ENCODE peak calls at places on chromosomes 16 and 17, in six cellular contexts. X is T47D, W is fibroblast of pulmonary artery, A is EL, Z is RWPE1, Y is caudate nucleus. J is an unnamed sample.

GRCh38 chr17:31595666-31596381 is 204.3 kb downstream of the RAB11FIP4 start:
- DNase-seq in X (no peak), W (no peak), A (no peak), Z (peak), Y (no peak), J (no peak)

GRCh38 chr16:67277294-67277998 is 1.9 kb upstream of the PLEKHG4 start:
- DNase-seq in X (no peak), W (peak), A (peak), Z (peak), Y (no peak), J (peak)

GRCh38 chr16:55277536-55277935 is 46.5 kb upstream of the IRX6 start:
- DNase-seq in X (no peak), W (no peak), A (no peak), Z (no peak), Y (no peak), J (no peak)

GRCh38 chr17:10088444-10088843 is 110.0 kb downstream of the GAS7 start:
- DNase-seq in X (no peak), W (no peak), A (no peak), Z (no peak), Y (no peak), J (no peak)

GRCh38 chr17:8122923-8123694 is 797 bp downstream of the HES7 start:
- DNase-seq in X (no peak), W (no peak), A (peak), Z (no peak), Y (no peak), J (peak)

GRCh38 chr16:3189869-3190268 is 1.9 kb downstream of the OR1F1 start:
- DNase-seq in X (no peak), W (no peak), A (no peak), Z (no peak), Y (no peak), J (no peak)

GRCh38 chr17:82890339-82890730 is 50.5 kb upstream of the ZNF750 start:
- DNase-seq in X (no peak), W (no peak), A (no peak), Z (no peak), Y (no peak), J (no peak)

GRCh38 chr17:56737741-56738161 is 96.0 kb downstream of the C17orf67 start:
- DNase-seq in X (no peak), W (peak), A (peak), Z (no peak), Y (no peak), J (peak)

GRCh38 chr17:43694081-43694870 is 32.6 kb upstream of the MEOX1 start:
- DNase-seq in X (peak), W (peak), A (peak), Z (peak), Y (peak), J (peak)

GRCh38 chr16:70151391-70151790 is 22.2 kb upstream of the CLEC18C start:
- DNase-seq in X (peak), W (no peak), A (no peak), Z (no peak), Y (no peak), J (no peak)

GRCh38 chr17:62630365-62631085 is 3.1 kb downstream of the MRC2 start:
- DNase-seq in X (no peak), W (no peak), A (peak), Z (no peak), Y (no peak), J (no peak)

GRCh38 chr16:50668368-50669008 is 12.6 kb downstream of the SNX20 start:
- DNase-seq in X (no peak), W (no peak), A (no peak), Z (no peak), Y (no peak), J (no peak)

GRCh38 chr16:57216968-57217367 is 28.1 kb upstream of the ARL2BP start:
- DNase-seq in X (no peak), W (no peak), A (no peak), Z (no peak), Y (no peak), J (no peak)

GRCh38 chr17:64728041-64728695 is 66.1 kb upstream of the SMURF2 start:
- DNase-seq in X (no peak), W (peak), A (no peak), Z (no peak), Y (no peak), J (no peak)

GRCh38 chr17:79946352-79947231 is 89.1 kb downstream of the TBC1D16 start:
- DNase-seq in X (no peak), W (no peak), A (no peak), Z (no peak), Y (no peak), J (no peak)

GRCh38 chr16:51034481-51035109 is 116.5 kb downstream of the SALL1 start:
- DNase-seq in X (no peak), W (no peak), A (no peak), Z (no peak), Y (peak), J (no peak)

GRCh38 chr17:40224707-40225092 is 5.6 kb downstream of the WIPF2 start:
- DNase-seq in X (no peak), W (peak), A (no peak), Z (no peak), Y (peak), J (peak)

GRCh38 chr16:8931864-8932263 is 31.8 kb downstream of the USP7 start:
- DNase-seq in X (no peak), W (peak), A (peak), Z (peak), Y (no peak), J (peak)

GRCh38 chr16:11564046-11564926 is 22.4 kb downstream of the LITAF start:
- DNase-seq in X (no peak), W (no peak), A (no peak), Z (no peak), Y (no peak), J (no peak)

GRCh38 chr16:49575352-49576172 is 202.0 kb downstream of the C16orf78 start:
- DNase-seq in X (no peak), W (no peak), A (no peak), Z (no peak), Y (no peak), J (no peak)

GRCh38 chr16:47644166-47644565 is 183.0 kb downstream of the PHKB start:
- DNase-seq in X (no peak), W (peak), A (peak), Z (peak), Y (no peak), J (peak)

GRCh38 chr17:19000531-19001011 is 4.0 kb downstream of the FAM83G start:
- DNase-seq in X (no peak), W (peak), A (peak), Z (peak), Y (no peak), J (peak)

GRCh38 chr17:76869878-76870714 is 1.9 kb downstream of the MGAT5B start:
- DNase-seq in X (no peak), W (peak), A (no peak), Z (no peak), Y (no peak), J (no peak)

GRCh38 chr16:4272114-4272954 is 489 bp downstream of the TFAP4 start:
- DNase-seq in X (peak), W (no peak), A (peak), Z (peak), Y (peak), J (peak)

GRCh38 chr17:16935241-16935663 is 36.7 kb downstream of the TNFRSF13B start:
- DNase-seq in X (no peak), W (no peak), A (no peak), Z (peak), Y (no peak), J (no peak)

GRCh38 chr17:32341141-32341856 is 674 bp downstream of the C17orf75 start:
- DNase-seq in X (no peak), W (no peak), A (peak), Z (no peak), Y (no peak), J (no peak)

GRCh38 chr17:8467527-8467926 is 31.8 kb downstream of the NDEL1 start:
- DNase-seq in X (no peak), W (no peak), A (no peak), Z (no peak), Y (no peak), J (no peak)

GRCh38 chr17:57597531-57598453 is 147.3 kb downstream of the CCDC182 start:
- DNase-seq in X (peak), W (peak), A (peak), Z (peak), Y (peak), J (peak)

GRCh38 chr17:32487460-32488176 is 825 bp downstream of the CDK5R1 start:
- DNase-seq in X (peak), W (no peak), A (peak), Z (no peak), Y (no peak), J (no peak)

GRCh38 chr17:64001091-64001579 is 3.0 kb downstream of the PRR29 start:
- DNase-seq in X (no peak), W (no peak), A (no peak), Z (no peak), Y (no peak), J (no peak)

GRCh38 chr16:23423496-23424049 is 29.4 kb downstream of the COG7 start:
- DNase-seq in X (peak), W (peak), A (peak), Z (peak), Y (no peak), J (peak)

GRCh38 chr16:29977063-29977462 is 3.4 kb downstream of the TAOK2 start:
- DNase-seq in X (no peak), W (no peak), A (no peak), Z (no peak), Y (no peak), J (no peak)

GRCh38 chr16:630815-631405 is at the start of gene WFIKKN1:
- DNase-seq in X (no peak), W (no peak), A (no peak), Z (no peak), Y (no peak), J (no peak)

GRCh38 chr16:87198328-87198731 is 118.9 kb downstream of the C16orf95 start:
- DNase-seq in X (no peak), W (no peak), A (no peak), Z (no peak), Y (no peak), J (no peak)

GRCh38 chr16:75152635-75153034 is 4.3 kb downstream of the ZFP1 start:
- DNase-seq in X (no peak), W (no peak), A (no peak), Z (no peak), Y (no peak), J (no peak)

GRCh38 chr16:51153275-51153991 is 2.4 kb upstream of the SALL1 start:
- DNase-seq in X (no peak), W (no peak), A (no peak), Z (no peak), Y (no peak), J (no peak)

GRCh38 chr17:73782641-73783381 is 138.6 kb upstream of the SDK2 start:
- DNase-seq in X (no peak), W (no peak), A (no peak), Z (no peak), Y (no peak), J (no peak)

GRCh38 chr16:75000481-75001081 is 1.8 kb downstream of the ZNRF1 start:
- DNase-seq in X (no peak), W (peak), A (peak), Z (peak), Y (no peak), J (no peak)

GRCh38 chr17:29740017-29740416 is 117.3 kb upstream of the CORO6 start:
- DNase-seq in X (no peak), W (no peak), A (no peak), Z (no peak), Y (no peak), J (no peak)

GRCh38 chr17:42116705-42117396 is 4.3 kb downstream of the KAT2A start:
- DNase-seq in X (peak), W (peak), A (peak), Z (peak), Y (peak), J (peak)